ENCODE peak calls at places on chromosomes 4 and X, in four cellular contexts. J, P, A and L are unnamed samples.
A peak's percentile ranks its signal among the peaks of the same experiment; 100 is the strongest.

GRCh38 chrX:8663325-8663724 is 68.6 kb downstream of the ANOS1 start:
- DNase-seq in J (no peak), P (no peak), A (no peak), L (no peak)

GRCh38 chr4:87853108-87853507 is 20.3 kb downstream of the MEPE start:
- DNase-seq in J (no peak), P (no peak), A (no peak), L (no peak)

GRCh38 chrX:9899640-9900075 is 67.5 kb upstream of the CLDN34 start:
- DNase-seq in J (no peak), P (no peak), A (peak; percentile 32), L (peak; percentile 61)

GRCh38 chrX:102976290-102976689 is 39.2 kb downstream of the RAB40AL start:
- DNase-seq in J (no peak), P (no peak), A (no peak), L (no peak)

GRCh38 chrX:45758319-45758718 is 557.6 kb upstream of the DIPK2B start:
- DNase-seq in J (peak; percentile 17), P (no peak), A (no peak), L (no peak)

GRCh38 chr4:183256756-183257385 is 63.2 kb downstream of the CLDN22 start:
- DNase-seq in J (peak; percentile 38), P (peak; percentile 30), A (peak; percentile 71), L (peak; percentile 24)

GRCh38 chr4:74320559-74321118 is 12.4 kb downstream of the EPGN start:
- DNase-seq in J (peak; percentile 43), P (peak; percentile 4), A (peak; percentile 23), L (no peak)

GRCh38 chrX:17732138-17732783 is 5.0 kb upstream of the SCML1 start:
- DNase-seq in J (no peak), P (no peak), A (no peak), L (no peak)

GRCh38 chr4:168769416-168769815 is 240.6 kb downstream of the CBR4 start:
- DNase-seq in J (no peak), P (no peak), A (no peak), L (no peak)

GRCh38 chr4:83556006-83556712 is 20.3 kb downstream of the GPAT3 start:
- DNase-seq in J (no peak), P (no peak), A (no peak), L (no peak)

GRCh38 chr4:181854142-181854541 is 389.1 kb upstream of the TENM3 start:
- DNase-seq in J (no peak), P (no peak), A (no peak), L (no peak)

GRCh38 chr4:177308125-177308524 is 1.5 kb upstream of the NEIL3 start:
- DNase-seq in J (no peak), P (no peak), A (no peak), L (no peak)

GRCh38 chrX:66676990-66677389 is 38.1 kb upstream of the EDA2R start:
- DNase-seq in J (no peak), P (no peak), A (no peak), L (no peak)

GRCh38 chr4:2755821-2756690 is at the start of gene TNIP2:
- DNase-seq in J (peak; percentile 92), P (peak; percentile 89), A (peak; percentile 87), L (peak; percentile 49)

GRCh38 chr4:8471211-8471875 is 30.8 kb downstream of the TRMT44 start:
- DNase-seq in J (no peak), P (no peak), A (no peak), L (no peak)

GRCh38 chr4:1204828-1205591 is 32.6 kb upstream of the SPON2 start:
- DNase-seq in J (peak; percentile 92), P (no peak), A (peak; percentile 9), L (no peak)

GRCh38 chrX:46381630-46382029 is 163.6 kb downstream of the ZNF674 start:
- DNase-seq in J (peak; percentile 12), P (no peak), A (peak; percentile 33), L (no peak)

GRCh38 chr4:176478076-176478475 is 158.3 kb downstream of the SPCS3 start:
- DNase-seq in J (no peak), P (no peak), A (no peak), L (no peak)

GRCh38 chr4:189445613-189446012 is 495.1 kb upstream of the FRG1 start:
- DNase-seq in J (no peak), P (no peak), A (no peak), L (no peak)

GRCh38 chr4:80568891-80569290 is 233.4 kb downstream of the CFAP299 start:
- DNase-seq in J (no peak), P (no peak), A (no peak), L (no peak)

GRCh38 chr4:156476359-156476758 is 495.2 kb downstream of the PDGFC start:
- DNase-seq in J (no peak), P (peak; percentile 30), A (no peak), L (no peak)

GRCh38 chr4:6753103-6753560 is 29.4 kb upstream of the KIAA0232 start:
- DNase-seq in J (peak; percentile 70), P (no peak), A (no peak), L (no peak)

GRCh38 chrX:49237060-49237459 is 1.8 kb downstream of the CCDC22 start:
- DNase-seq in J (no peak), P (no peak), A (no peak), L (no peak)

GRCh38 chr4:147823135-147823534 is 91.2 kb downstream of the ARHGAP10 start:
- DNase-seq in J (no peak), P (no peak), A (no peak), L (no peak)

GRCh38 chr4:123750044-123750443 is 353.4 kb downstream of the SPRY1 start:
- DNase-seq in J (no peak), P (no peak), A (peak; percentile 87), L (no peak)